ENCODE peak calls at places on chromosome X, in six cellular contexts. I, N, K, F, X and P are unnamed samples.

GRCh38 chrX:112968351-112969133 is 127.9 kb upstream of the AMOT start:
- DNase-seq in I (no peak), F (peak; percentile 17), X (no peak), N (no peak), K (no peak), P (no peak)

GRCh38 chrX:104085919-104086318 is 9.9 kb upstream of the TMSB15C start:
- DNase-seq in K (no peak), I (no peak), X (no peak), F (no peak), N (no peak), P (no peak)

GRCh38 chrX:77505227-77505626 is 58.0 kb downstream of the FGF16 start:
- DNase-seq in I (no peak), X (no peak), K (no peak), F (peak; percentile 46), N (no peak), P (no peak)

GRCh38 chrX:21181232-21181853 is 192.9 kb upstream of the CNKSR2 start:
- DNase-seq in X (no peak), F (no peak), N (no peak), I (no peak), K (no peak), P (no peak)

GRCh38 chrX:130079824-130080406 is 30.4 kb downstream of the ELF4 start:
- DNase-seq in X (no peak), I (no peak), F (peak; percentile 50), K (peak; percentile 65), N (peak; percentile 86), P (no peak)

GRCh38 chrX:3345281-3346081 is 971 bp downstream of the MXRA5 start:
- DNase-seq in X (no peak), F (peak; percentile 56), K (peak; percentile 37), I (peak; percentile 84), N (peak; percentile 46), P (no peak)

GRCh38 chrX:2458309-2458708 is 42.5 kb downstream of the DHRSX start:
- DNase-seq in F (no peak), X (no peak), K (no peak), I (no peak), N (no peak), P (no peak)

GRCh38 chrX:85084770-85085393 is 81.2 kb downstream of the APOOL start:
- DNase-seq in N (peak; percentile 78), K (no peak), F (peak; percentile 25), X (no peak), I (no peak), P (no peak)

GRCh38 chrX:140762061-140762460 is 52.5 kb downstream of the LINC00632 start:
- DNase-seq in K (no peak), X (no peak), F (peak; percentile 64), I (no peak), N (peak; percentile 54), P (no peak)

GRCh38 chrX:129982300-129983246 is at the start of gene BCORL1:
- DNase-seq in I (peak; percentile 87), X (peak; percentile 93), K (peak; percentile 88), N (peak; percentile 95), F (peak; percentile 92), P (peak; percentile 85)

GRCh38 chrX:80817002-80817401 is 7.3 kb upstream of the BRWD3 start:
- DNase-seq in N (no peak), X (no peak), F (peak; percentile 48), K (no peak), I (no peak), P (no peak)

GRCh38 chrX:20857746-20858145 is 516.5 kb upstream of the CNKSR2 start:
- DNase-seq in X (no peak), I (no peak), K (no peak), N (no peak), F (peak; percentile 59), P (no peak)

GRCh38 chrX:67585401-67585800 is 41.6 kb downstream of the AR start:
- DNase-seq in K (no peak), I (no peak), F (no peak), X (no peak), N (no peak), P (no peak)

GRCh38 chrX:50067435-50068292 is 133.1 kb downstream of the AKAP4 start:
- DNase-seq in K (no peak), F (peak; percentile 37), X (no peak), N (peak; percentile 71), I (no peak), P (no peak)

GRCh38 chrX:100587846-100588245 is 3.1 kb downstream of the TNMD start:
- DNase-seq in F (no peak), K (no peak), X (no peak), I (no peak), N (no peak), P (no peak)

GRCh38 chrX:104854790-104855340 is 288.9 kb downstream of the IL1RAPL2 start:
- DNase-seq in X (no peak), I (no peak), K (no peak), F (peak; percentile 84), N (no peak), P (no peak)

GRCh38 chrX:17078031-17078730 is 131.7 kb downstream of the REPS2 start:
- DNase-seq in K (no peak), I (no peak), F (peak; percentile 76), X (no peak), N (no peak), P (no peak)

GRCh38 chrX:107935200-107935599 is 47.0 kb downstream of the TEX13B start:
- DNase-seq in N (no peak), K (no peak), F (peak; percentile 59), I (no peak), X (no peak), P (no peak)

GRCh38 chrX:94121799-94122198 is 447.8 kb downstream of the FAM133A start:
- DNase-seq in F (no peak), N (no peak), K (no peak), I (no peak), X (no peak), P (no peak)

GRCh38 chrX:24466025-24466424 is 939 bp downstream of the PDK3 start:
- DNase-seq in I (no peak), F (no peak), N (no peak), K (no peak), X (no peak), P (no peak)

GRCh38 chrX:12965390-12965940 is 9.4 kb upstream of the TMSB4X start:
- DNase-seq in X (no peak), F (no peak), I (no peak), N (no peak), K (no peak), P (no peak)

GRCh38 chrX:12958461-12958860 is 16.4 kb upstream of the TMSB4X start:
- DNase-seq in N (no peak), K (no peak), I (no peak), F (no peak), X (no peak), P (no peak)

GRCh38 chrX:12958059-12958458 is 16.9 kb upstream of the TMSB4X start:
- DNase-seq in I (no peak), X (no peak), N (no peak), K (no peak), F (no peak), P (no peak)

GRCh38 chrX:12962041-12962504 is 12.8 kb upstream of the TMSB4X start:
- DNase-seq in X (no peak), F (no peak), N (no peak), I (no peak), K (no peak), P (no peak)

DNA sequence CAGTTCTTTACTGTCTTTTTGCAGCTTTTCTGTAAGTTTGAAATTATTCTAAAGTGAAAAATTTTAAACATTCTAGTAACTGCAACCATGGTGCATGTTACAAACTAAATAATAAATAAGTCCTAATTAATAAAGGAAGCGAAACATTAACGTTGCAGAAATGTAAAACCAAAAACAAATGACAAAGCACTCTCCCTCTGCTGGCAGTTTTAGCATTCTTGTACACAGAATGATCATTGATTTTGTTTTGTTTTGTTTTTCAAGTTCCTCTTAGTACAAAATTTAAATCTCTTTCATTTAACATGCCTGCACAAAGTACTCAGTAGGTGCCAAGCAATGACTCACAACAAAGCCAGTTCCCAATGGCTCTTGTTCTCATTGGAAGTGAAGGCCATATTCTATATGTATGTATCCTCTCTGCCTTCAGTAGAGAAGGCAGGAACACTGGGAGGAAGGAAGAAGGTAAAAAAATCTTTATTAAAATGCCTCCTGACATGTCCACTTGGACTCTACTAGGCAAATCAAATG is 13.7 kb upstream of the TMSB4X start:
- DNase-seq in X (no peak), F (no peak), K (no peak), N (no peak), I (no peak), P (no peak)
- H3K4me1 ChIP-seq in X (peaks cover 7% of the 10 kb centered on the region), F (peaks cover 1% of the 10 kb centered on the region), K (peaks cover 3% of the 10 kb centered on the region), N (peaks cover 6% of the 10 kb centered on the region), I (no peaks in the 10 kb centered on the region), P (peaks cover 33% of the 10 kb centered on the region)

DNA sequence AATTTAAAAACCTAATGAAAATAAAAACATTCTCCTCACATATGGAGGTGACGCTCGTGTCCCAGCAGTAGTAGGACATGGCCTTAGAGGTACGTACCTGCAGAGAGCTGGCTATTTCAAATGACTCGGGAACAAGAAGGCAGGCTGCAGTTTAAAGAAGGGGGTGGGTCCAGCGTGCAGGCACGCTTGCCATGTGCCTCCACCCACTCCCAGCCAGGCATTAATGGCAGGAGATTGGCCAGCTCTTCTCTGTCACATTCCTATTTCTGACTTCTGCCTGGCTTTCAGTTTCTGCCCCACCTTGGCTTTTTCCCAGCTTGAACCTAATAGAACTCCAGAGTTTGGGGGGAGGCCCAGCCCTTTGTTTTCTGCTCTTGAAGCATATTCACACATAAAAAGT is 17.2 kb downstream of the PDHA1 start:
- DNase-seq in I (no peak), F (no peak), K (no peak), X (no peak), N (no peak), P (no peak)
- H3K36me3 ChIP-seq in I (peaks cover 34% of the 10 kb centered on the region), F (peaks cover 1% of the 10 kb centered on the region), K (no peaks in the 10 kb centered on the region), X (peaks cover 62% of the 10 kb centered on the region), N (no peaks in the 10 kb centered on the region), P (peaks cover 28% of the 10 kb centered on the region)

GRCh38 chrX:111090458-111090857 is 5.5 kb upstream of the PAK3 start:
- DNase-seq in N (no peak), X (no peak), K (no peak), F (peak; percentile 14), I (no peak), P (no peak)
- H3K27me3 ChIP-seq in N (no peaks in the 10 kb centered on the region), X (no peaks in the 10 kb centered on the region), K (no peaks in the 10 kb centered on the region), F (no peaks in the 10 kb centered on the region), I (no peaks in the 10 kb centered on the region), P (no peaks in the 10 kb centered on the region)

GRCh38 chrX:132480581-132481203 is 8.1 kb downstream of the MBNL3 start:
- DNase-seq in X (no peak), K (peak; percentile 9), N (peak; percentile 80), I (no peak), F (peak; percentile 17), P (peak; percentile 17)

GRCh38 chrX:132483951-132484350 is 4.9 kb downstream of the MBNL3 start:
- DNase-seq in I (no peak), K (no peak), X (no peak), F (no peak), N (no peak), P (no peak)

GRCh38 chrX:132482632-132483031 is 6.2 kb downstream of the MBNL3 start:
- DNase-seq in F (no peak), K (no peak), N (no peak), X (no peak), I (no peak), P (no peak)

GRCh38 chrX:132483523-132483922 is 5.3 kb downstream of the MBNL3 start:
- DNase-seq in F (no peak), I (no peak), K (no peak), X (no peak), N (no peak), P (no peak)

DNA sequence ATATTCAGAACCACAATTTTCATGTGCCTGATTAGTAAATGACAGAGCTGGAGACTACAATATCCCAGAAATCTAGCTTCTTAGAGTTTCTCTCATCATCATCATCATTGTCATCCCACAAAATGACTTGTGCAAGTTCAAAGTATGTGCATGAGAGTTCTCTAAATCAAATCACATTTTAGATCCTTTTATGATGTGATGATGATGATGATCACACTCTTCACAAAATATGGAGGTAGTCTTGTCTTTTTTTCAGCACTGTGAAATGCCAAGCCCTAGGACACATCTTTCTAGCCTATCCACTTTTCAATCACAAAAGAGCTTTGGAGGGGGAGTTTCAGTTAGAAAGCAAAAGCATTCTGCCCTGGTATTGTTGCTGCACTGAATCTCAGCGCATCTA is 7.4 kb downstream of the MBNL3 start:
- DNase-seq in K (no peak), X (no peak), I (no peak), N (no peak), F (no peak), P (no peak)
- H3K4me1 ChIP-seq in K (peaks cover 3% of the 10 kb centered on the region), X (peaks cover 14% of the 10 kb centered on the region), I (no peaks in the 10 kb centered on the region), N (no peaks in the 10 kb centered on the region), F (no peaks in the 10 kb centered on the region), P (peaks cover 6% of the 10 kb centered on the region)